ENCODE peak calls at places on chromosomes 12 and 14, in seven cellular contexts. K is cerebellar cortex, E is AG09309, W is A172, U is Right ventricle myocardium superior, C is hypothalamus, Q is GM20000. F is an unnamed sample.

GRCh38 chr14:51310453-51311074 is 70.5 kb downstream of the TMX1 start:
- DNase-seq in W (no peak), C (no peak), E (no peak), K (peak), Q (no peak), U (no peak), F (no peak)

GRCh38 chr14:99252940-99253868 is 18.8 kb downstream of the BCL11B start:
- DNase-seq in Q (no peak), C (no peak), U (no peak), W (no peak), E (no peak), K (no peak), F (no peak)

GRCh38 chr12:123085730-123086487 is 65.0 kb downstream of the PITPNM2 start:
- DNase-seq in W (peak), C (no peak), Q (no peak), K (peak), U (peak), E (no peak), F (no peak)

GRCh38 chr12:113241191-113242017 is 20.1 kb downstream of the TPCN1 start:
- DNase-seq in Q (no peak), E (peak), W (peak), K (no peak), C (no peak), U (no peak), F (peak)

GRCh38 chr12:100141998-100142850 is 450 bp downstream of the BLTP3B start:
- DNase-seq in C (peak), Q (peak), U (peak), W (peak), K (peak), E (no peak), F (peak)

GRCh38 chr14:64800000-64800399 is 79.7 kb downstream of the SPTB start:
- DNase-seq in E (no peak), U (peak), K (peak), W (peak), C (no peak), Q (no peak), F (no peak)

GRCh38 chr12:57738661-57739237 is at the start of gene AGAP2:
- DNase-seq in W (no peak), E (no peak), K (peak), Q (no peak), C (no peak), U (peak), F (peak)

GRCh38 chr14:105765893-105766614 is 239.7 kb downstream of the TMEM121 start:
- DNase-seq in W (no peak), E (no peak), C (no peak), Q (no peak), U (no peak), K (no peak), F (no peak)

GRCh38 chr12:56684745-56685369 is 3.2 kb downstream of the PTGES3 start:
- DNase-seq in W (no peak), U (peak), E (no peak), K (no peak), Q (no peak), C (no peak), F (no peak)

GRCh38 chr14:32104803-32105202 is 27.7 kb downstream of the ARHGAP5 start:
- DNase-seq in K (no peak), C (no peak), U (no peak), E (no peak), W (no peak), Q (no peak), F (no peak)

GRCh38 chr14:66923251-66923650 is 266.0 kb upstream of the GARIN2 start:
- DNase-seq in C (no peak), Q (no peak), K (no peak), W (no peak), U (no peak), E (no peak), F (no peak)

GRCh38 chr12:122368361-122369073 is 54.0 kb downstream of the CLIP1 start:
- DNase-seq in Q (no peak), C (no peak), W (peak), E (no peak), K (no peak), U (no peak), F (no peak)

GRCh38 chr12:30862486-30862885 is 64.1 kb upstream of the TSPAN11 start:
- DNase-seq in W (peak), K (peak), E (no peak), U (peak), Q (no peak), C (no peak), F (no peak)

GRCh38 chr14:24556756-24557155 is 19.3 kb downstream of the CTSG start:
- DNase-seq in C (no peak), E (no peak), K (no peak), Q (no peak), W (peak), U (no peak), F (no peak)

GRCh38 chr12:101877816-101878811 is 734 bp downstream of the DRAM1 start:
- DNase-seq in W (peak), U (no peak), K (no peak), Q (peak), C (no peak), E (no peak), F (no peak)

GRCh38 chr12:41980390-41980789 is 164.3 kb downstream of the GXYLT1 start:
- DNase-seq in K (no peak), Q (no peak), W (no peak), C (no peak), U (no peak), E (no peak), F (no peak)

GRCh38 chr12:5705791-5706190 is 239.3 kb downstream of the ANO2 start:
- DNase-seq in K (no peak), W (no peak), U (no peak), Q (no peak), E (no peak), C (no peak), F (no peak)

GRCh38 chr14:96502621-96503251 is 554 bp downstream of the PAPOLA start:
- DNase-seq in Q (peak), E (no peak), K (peak), U (peak), W (peak), C (no peak), F (peak)

GRCh38 chr12:59055204-59055839 is 135.0 kb upstream of the LRIG3 start:
- DNase-seq in U (no peak), C (no peak), K (no peak), Q (no peak), E (no peak), W (peak), F (no peak)

GRCh38 chr14:22039938-22040780 is 366.5 kb upstream of the OR4E1 start:
- DNase-seq in Q (no peak), W (peak), K (no peak), C (no peak), U (no peak), E (no peak), F (no peak)

GRCh38 chr14:97456958-97457357 is 659.8 kb downstream of the VRK1 start:
- DNase-seq in U (no peak), Q (no peak), C (no peak), E (no peak), K (no peak), W (no peak), F (no peak)

GRCh38 chr12:11991604-11992003 is 79.1 kb upstream of the BCL2L14 start:
- DNase-seq in K (no peak), W (no peak), U (no peak), C (no peak), Q (no peak), E (no peak), F (no peak)

GRCh38 chr12:89959188-89959587 is 250.6 kb upstream of the ATP2B1 start:
- DNase-seq in Q (no peak), E (peak), C (no peak), U (no peak), K (no peak), W (no peak), F (no peak)